ENCODE peak calls at places on chromosomes 2 and 18, in seven cellular contexts. K is fibroblast of lung; B is adrenal gland; T is mesendoderm; C is heart right ventricle; X is neuronal stem cell; M is CD8-positive, alpha-beta T cell. G is an unnamed sample.

GRCh38 chr2:200466703-200467418 is 43.0 kb downstream of the KCTD18 start:
- DNase-seq in T (no peak), C (peak; percentile 40), B (peak; percentile 84), M (no peak), X (no peak), K (peak; percentile 86), G (no peak)

GRCh38 chr2:222452422-222452950 is 28.1 kb downstream of the SGPP2 start:
- DNase-seq in X (no peak), K (no peak), M (no peak), C (no peak), B (no peak), T (no peak), G (no peak)

GRCh38 chr18:49447810-49448745 is 12.4 kb downstream of the DYM start:
- DNase-seq in K (peak; percentile 68), C (peak; percentile 28), M (no peak), X (no peak), B (no peak), T (peak; percentile 91), G (peak; percentile 33)

GRCh38 chr2:230691005-230691647 is 21.5 kb upstream of the CAB39 start:
- DNase-seq in M (no peak), X (no peak), T (peak; percentile 96), K (no peak), C (no peak), B (no peak), G (peak; percentile 81)

GRCh38 chr2:201797175-201797840 is 9.0 kb upstream of the CDK15 start:
- DNase-seq in T (no peak), B (no peak), M (no peak), K (peak; percentile 64), X (no peak), C (no peak), G (no peak)

GRCh38 chr2:10167316-10167715 is 44.8 kb downstream of the RRM2 start:
- DNase-seq in K (no peak), T (no peak), C (no peak), M (no peak), X (no peak), B (no peak), G (no peak)

GRCh38 chr2:238700122-238700457 is 147.8 kb upstream of the TWIST2 start:
- DNase-seq in C (peak; percentile 41), M (no peak), T (no peak), X (no peak), K (peak; percentile 42), B (no peak), G (no peak)

GRCh38 chr18:61203151-61203550 is 130.1 kb upstream of the CDH20 start:
- DNase-seq in K (no peak), C (no peak), T (no peak), B (no peak), M (no peak), X (no peak), G (no peak)

GRCh38 chr2:144510206-144510991 is 9.5 kb downstream of the ZEB2 start:
- DNase-seq in C (peak; percentile 55), M (no peak), X (no peak), T (peak; percentile 98), B (no peak), K (peak; percentile 72), G (peak; percentile 94)

GRCh38 chr2:3637311-3637675 is 20.7 kb upstream of the ALLC start:
- DNase-seq in M (no peak), T (no peak), X (no peak), B (no peak), K (no peak), C (no peak), G (peak; percentile 2)

GRCh38 chr2:217142649-217143266 is 282.9 kb upstream of the TNP1 start:
- DNase-seq in B (no peak), C (no peak), K (no peak), M (no peak), T (peak; percentile 58), X (no peak), G (peak; percentile 42)

GRCh38 chr2:191215666-191216065 is 29.5 kb upstream of the MYO1B start:
- DNase-seq in K (no peak), B (peak; percentile 23), T (no peak), C (no peak), M (no peak), X (no peak), G (no peak)

GRCh38 chr2:20167356-20167755 is 57.6 kb downstream of the SDC1 start:
- DNase-seq in B (no peak), C (no peak), X (no peak), M (no peak), T (no peak), K (no peak), G (no peak)

GRCh38 chr2:18991177-18992168 is 366.9 kb downstream of the OSR1 start:
- DNase-seq in M (no peak), B (peak; percentile 68), C (peak; percentile 9), X (no peak), T (peak; percentile 42), K (peak; percentile 72), G (peak; percentile 85)

GRCh38 chr2:235286624-235287368 is 207.0 kb upstream of the AGAP1 start:
- DNase-seq in T (no peak), X (no peak), M (no peak), K (no peak), C (no peak), B (no peak), G (no peak)

GRCh38 chr2:10079192-10079930 is 850 bp downstream of the CYS1 start:
- DNase-seq in X (peak; percentile 33), K (peak; percentile 65), M (no peak), B (peak; percentile 34), T (peak; percentile 35), C (no peak), G (peak; percentile 73)

GRCh38 chr2:176187306-176188217 is 906 bp upstream of the HOXD1 start:
- DNase-seq in M (no peak), K (no peak), C (no peak), B (no peak), T (no peak), X (no peak), G (no peak)
- H3K27me3 ChIP-seq in M (peaks cover 34% of the 10 kb centered on the region), K (peaks cover 35% of the 10 kb centered on the region), C (peaks cover 100% of the 10 kb centered on the region), B (peaks cover 10% of the 10 kb centered on the region), T (peaks cover 31% of the 10 kb centered on the region), X (peaks cover 37% of the 10 kb centered on the region), G (peaks cover 42% of the 10 kb centered on the region)

DNA sequence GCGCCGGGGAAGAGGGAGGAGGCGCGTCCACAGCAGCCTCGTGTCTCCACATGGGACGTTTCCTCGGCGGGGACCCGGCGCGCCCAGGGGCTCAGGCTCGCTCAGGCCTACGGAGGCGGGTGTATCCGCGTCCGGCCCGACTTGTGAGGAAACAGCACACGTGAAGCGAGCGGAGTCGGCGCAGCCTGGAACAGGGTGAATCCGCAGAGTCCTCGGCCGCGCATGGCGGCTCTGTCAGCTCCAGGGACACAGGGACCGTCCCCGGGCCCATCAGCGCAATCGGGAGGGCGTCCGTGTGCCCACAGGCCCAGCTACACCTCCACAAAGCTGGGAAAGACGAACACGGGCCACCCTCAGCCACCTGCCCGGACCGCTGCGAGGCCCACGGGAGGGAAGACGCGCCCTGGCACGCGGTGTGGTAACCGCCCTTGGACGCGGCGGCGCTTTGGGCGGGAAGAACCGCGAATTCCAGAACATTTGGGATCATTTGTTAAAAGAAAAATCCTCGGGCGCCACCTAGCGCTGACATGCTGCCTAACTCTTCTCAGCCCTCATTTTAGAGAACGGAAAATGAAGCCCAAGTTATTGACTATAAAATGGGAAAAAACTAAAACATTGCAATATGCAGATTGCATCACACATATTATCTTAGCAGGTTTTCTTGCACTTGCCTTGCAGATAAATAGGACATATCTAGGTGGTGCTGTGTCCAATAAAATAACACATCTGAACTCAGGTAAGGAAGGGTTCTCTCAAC is 40.4 kb downstream of the TMEM18 start:
- DNase-seq in T (peak; percentile 79), K (peak; percentile 63), B (peak; percentile 71), M (peak; percentile 12), X (peak; percentile 67), C (peak; percentile 59), G (peak; percentile 37)
- H3K4me3 ChIP-seq in T (no peak overlapping the region), K (no peak overlapping the region), B (peak overlapping the region; percentile 38), M (peak overlapping the region; percentile 59), X (no peak overlapping the region), C (peak overlapping the region; percentile 54), G (no peak overlapping the region)

GRCh38 chr2:160491922-160492371 is 1.7 kb downstream of the RBMS1 start:
- DNase-seq in X (no peak), M (no peak), K (peak; percentile 81), C (no peak), T (peak; percentile 71), B (peak; percentile 22), G (peak; percentile 91)
- H3K27ac ChIP-seq in X (no peak overlapping the region), M (peak overlapping the region; percentile 51), K (peak overlapping the region; percentile 97), C (peak overlapping the region; percentile 97), T (peak overlapping the region; percentile 99), B (peak overlapping the region; percentile 91), G (peak overlapping the region; percentile 97)

GRCh38 chr2:72915907-72916742 is 1.2 kb upstream of the EMX1 start:
- DNase-seq in M (no peak), X (peak; percentile 87), B (no peak), K (peak; percentile 21), T (peak; percentile 82), C (no peak), G (peak; percentile 42)

GRCh38 chr2:72917875-72918660 is 749 bp downstream of the EMX1 start:
- DNase-seq in M (no peak), X (no peak), T (peak; percentile 41), B (no peak), K (no peak), C (no peak), G (no peak)

GRCh38 chr2:72915076-72915906 is 2.0 kb upstream of the EMX1 start:
- DNase-seq in X (no peak), M (no peak), T (peak; percentile 30), B (no peak), K (no peak), C (no peak), G (no peak)

GRCh38 chr2:72916743-72917137 is 579 bp upstream of the EMX1 start:
- DNase-seq in X (no peak), C (no peak), T (no peak), K (no peak), B (no peak), M (no peak), G (no peak)

GRCh38 chr2:72917138-72917874 is at the start of gene EMX1:
- DNase-seq in K (no peak), B (peak; percentile 28), X (peak; percentile 83), C (no peak), M (no peak), T (peak; percentile 93), G (peak; percentile 44)
- H3K27me3 ChIP-seq in K (peaks cover 87% of the 10 kb centered on the region), B (peaks cover 98% of the 10 kb centered on the region), X (peaks cover 13% of the 10 kb centered on the region), C (peaks cover 99% of the 10 kb centered on the region), M (peaks cover 45% of the 10 kb centered on the region), T (peaks cover 56% of the 10 kb centered on the region), G (peaks cover 100% of the 10 kb centered on the region)